ENCODE peak calls at places on chromosome 7, in eight cellular contexts. Y is T-cell; C is naive thymus-derived CD8-positive, alpha-beta T cell; P is activated CD8-positive, alpha-beta memory T cell treated with anti-CD3 and anti-CD28 coated beads, Interleukin-2, amount 10 ng/mL, durations not matched to agents 7 days and 5 days; W is lower lobe of right lung; E is HCT116; O is effector memory CD8-positive, alpha-beta T cell; U is SJSA1. K is an unnamed sample.

GRCh38 chr7:66078067-66078466 is 2.4 kb downstream of the ASL start:
- DNase-seq in O (no peak), U (no peak), Y (no peak), C (no peak), W (no peak), E (no peak), P (no peak), K (peak)

GRCh38 chr7:32937344-32938174 is 19.7 kb upstream of the FKBP9 start:
- DNase-seq in E (no peak), U (peak), O (no peak), C (no peak), W (no peak), Y (no peak), P (no peak), K (no peak)

GRCh38 chr7:2521952-2522591 is 2.5 kb downstream of the LFNG start:
- DNase-seq in E (no peak), C (peak), U (no peak), W (peak), O (peak), P (peak), Y (peak), K (peak)

GRCh38 chr7:2814682-2815522 is 29.2 kb downstream of the GNA12 start:
- DNase-seq in W (no peak), P (no peak), C (no peak), U (peak), O (no peak), Y (no peak), E (no peak), K (no peak)

GRCh38 chr7:371779-372545 is 82.0 kb downstream of the FOXL3 start:
- DNase-seq in O (no peak), U (no peak), E (no peak), C (no peak), Y (no peak), W (no peak), P (no peak), K (peak)

GRCh38 chr7:97694355-97694754 is 37.5 kb upstream of the TAC1 start:
- DNase-seq in O (no peak), E (no peak), C (no peak), U (no peak), W (no peak), Y (no peak), P (no peak), K (no peak)

GRCh38 chr7:157604661-157605381 is 268.0 kb downstream of the DNAJB6 start:
- DNase-seq in U (no peak), C (no peak), E (no peak), O (no peak), P (no peak), Y (no peak), W (no peak), K (peak)

GRCh38 chr7:11648980-11649379 is 183.0 kb downstream of the THSD7A start:
- DNase-seq in U (no peak), C (no peak), E (no peak), Y (no peak), O (no peak), P (no peak), W (no peak), K (no peak)

GRCh38 chr7:2824678-2825461 is 19.2 kb downstream of the GNA12 start:
- DNase-seq in W (no peak), E (no peak), Y (no peak), O (no peak), P (no peak), C (no peak), U (no peak), K (no peak)

GRCh38 chr7:73577627-73578341 is 595 bp downstream of the TBL2 start:
- DNase-seq in U (no peak), Y (no peak), W (peak), P (no peak), O (no peak), C (no peak), E (no peak), K (peak)

GRCh38 chr7:32618470-32618869 is 123.2 kb downstream of the AVL9 start:
- DNase-seq in Y (no peak), C (no peak), W (no peak), O (no peak), E (no peak), U (no peak), P (no peak), K (no peak)

GRCh38 chr7:48269066-48269465 is 97.8 kb downstream of the ABCA13 start:
- DNase-seq in P (no peak), E (no peak), W (no peak), Y (no peak), O (no peak), U (no peak), C (no peak), K (no peak)

GRCh38 chr7:148515237-148515636 is 75.3 kb upstream of the C7orf33 start:
- DNase-seq in E (no peak), O (no peak), C (no peak), Y (no peak), U (no peak), W (no peak), P (no peak), K (no peak)

GRCh38 chr7:39811161-39811614 is 138.9 kb upstream of the CDK13 start:
- DNase-seq in P (no peak), W (no peak), U (peak), O (no peak), C (no peak), E (no peak), Y (no peak), K (no peak)

GRCh38 chr7:105429746-105430612 is 41.3 kb upstream of the SRPK2 start:
- DNase-seq in U (no peak), C (peak), P (peak), O (peak), W (no peak), E (peak), Y (peak), K (no peak)

GRCh38 chr7:30926323-30926722 is 14.7 kb downstream of the AQP1 start:
- DNase-seq in W (peak), C (no peak), O (no peak), U (no peak), P (no peak), Y (no peak), E (no peak), K (peak)

GRCh38 chr7:84042110-84042539 is 152.5 kb downstream of the SEMA3A start:
- DNase-seq in U (no peak), C (no peak), Y (no peak), O (no peak), E (peak), P (no peak), W (no peak), K (no peak)

GRCh38 chr7:17126413-17127374 is 171.8 kb upstream of the AHR start:
- DNase-seq in O (no peak), W (no peak), Y (no peak), C (no peak), U (no peak), E (no peak), P (no peak), K (no peak)

GRCh38 chr7:35505031-35505430 is 189.9 kb downstream of the HERPUD2 start:
- DNase-seq in O (no peak), W (no peak), U (no peak), Y (no peak), E (no peak), P (no peak), C (no peak), K (no peak)